ENCODE peak calls at places on chromosomes 1 and 21, in six cellular contexts. M is iris pigment epithelial cell; P is anterior cingulate cortex; J is stimulated activated CD4-positive, alpha-beta T cell treated with anti-CD3 and anti-CD28 coated beads, Interleukin-2, amount 100 ng/mL, for 24 hours; O is lower lobe of right lung; F is progenitor cell of endocrine pancreas. I is an unnamed sample.

GRCh38 chr1:174262747-174263241 is 103.5 kb downstream of the RABGAP1L start:
- DNase-seq in M (peak), P (peak), J (no peak), O (no peak), F (no peak), I (peak)

GRCh38 chr1:63012339-63012738 is 228.4 kb downstream of the ATG4C start:
- DNase-seq in M (peak), P (no peak), J (no peak), O (no peak), F (no peak), I (no peak)

GRCh38 chr21:45282283-45283018 is 5.2 kb downstream of the POFUT2 start:
- DNase-seq in M (no peak), P (no peak), J (no peak), O (peak), F (no peak), I (no peak)

GRCh38 chr1:47684964-47685762 is 247.3 kb downstream of the FOXD2 start:
- DNase-seq in M (peak), P (no peak), J (peak), O (no peak), F (no peak), I (no peak)

GRCh38 chr1:160354388-160354985 is 11.3 kb downstream of the NCSTN start:
- DNase-seq in M (no peak), P (no peak), J (no peak), O (no peak), F (no peak), I (peak)

GRCh38 chr1:33337994-33338494 is 17.1 kb upstream of the A3GALT2 start:
- DNase-seq in M (peak), P (no peak), J (no peak), O (no peak), F (no peak), I (no peak)

GRCh38 chr1:150387200-150387599 is 23.3 kb downstream of the RPRD2 start:
- DNase-seq in M (no peak), P (no peak), J (no peak), O (no peak), F (no peak), I (no peak)

GRCh38 chr1:91804546-91805023 is 81.4 kb downstream of the TGFBR3 start:
- DNase-seq in M (peak), P (no peak), J (peak), O (no peak), F (no peak), I (peak)

GRCh38 chr1:16145988-16146887 is 9.6 kb downstream of the EPHA2 start:
- DNase-seq in M (peak), P (no peak), J (no peak), O (peak), F (peak), I (no peak)

GRCh38 chr1:206013017-206013800 is 10.0 kb upstream of the RAB7B start:
- DNase-seq in M (no peak), P (no peak), J (no peak), O (no peak), F (no peak), I (peak)

GRCh38 chr1:90710579-90711536 is 6.2 kb downstream of the BARHL2 start:
- DNase-seq in M (no peak), P (no peak), J (no peak), O (no peak), F (no peak), I (no peak)

GRCh38 chr1:23395849-23396248 is 26.2 kb upstream of the ZNF436 start:
- DNase-seq in M (no peak), P (no peak), J (no peak), O (no peak), F (no peak), I (no peak)

GRCh38 chr1:215146252-215146975 is 63.9 kb downstream of the KCNK2 start:
- DNase-seq in M (peak), P (no peak), J (no peak), O (no peak), F (no peak), I (peak)

GRCh38 chr1:234230414-234230862 is 142.8 kb upstream of the COA6 start:
- DNase-seq in M (no peak), P (no peak), J (no peak), O (no peak), F (no peak), I (no peak)

GRCh38 chr1:69836961-69837636 is 269.4 kb downstream of the LRRC7 start:
- DNase-seq in M (peak), P (no peak), J (no peak), O (no peak), F (no peak), I (no peak)

GRCh38 chr1:232784794-232785193 is 20.4 kb upstream of the MAP10 start:
- DNase-seq in M (no peak), P (no peak), J (no peak), O (no peak), F (no peak), I (no peak)

GRCh38 chr1:97693601-97694000 is 227.2 kb downstream of the DPYD start:
- DNase-seq in M (no peak), P (no peak), J (no peak), O (no peak), F (no peak), I (no peak)

GRCh38 chr1:195195423-195196057 is 1412.7 kb downstream of the KCNT2 start:
- DNase-seq in M (no peak), P (no peak), J (no peak), O (no peak), F (no peak), I (no peak)

GRCh38 chr1:2073382-2074230 is 23.4 kb downstream of the PRKCZ start:
- DNase-seq in M (peak), P (peak), J (no peak), O (no peak), F (no peak), I (no peak)

GRCh38 chr1:25641931-25642611 is 25.5 kb downstream of the MAN1C1 start:
- DNase-seq in M (peak), P (no peak), J (no peak), O (no peak), F (no peak), I (no peak)

GRCh38 chr1:162276493-162276892 is 100.2 kb downstream of the SPATA46 start:
- DNase-seq in M (peak), P (no peak), J (no peak), O (no peak), F (no peak), I (peak)

GRCh38 chr1:116360435-116361173 is 12.4 kb upstream of the ATP1A1 start:
- DNase-seq in M (peak), P (no peak), J (no peak), O (no peak), F (no peak), I (no peak)

GRCh38 chr1:228217551-228218344 is 9.9 kb downstream of the OBSCN start:
- DNase-seq in M (peak), P (no peak), J (no peak), O (no peak), F (no peak), I (no peak)

GRCh38 chr1:184427722-184428121 is 40.9 kb downstream of the C1orf21 start:
- DNase-seq in M (no peak), P (no peak), J (no peak), O (no peak), F (no peak), I (no peak)

GRCh38 chr1:4397196-4397595 is 257.2 kb upstream of the AJAP1 start:
- DNase-seq in M (no peak), P (no peak), J (no peak), O (no peak), F (no peak), I (no peak)

GRCh38 chr1:30083800-30084464 is 639.5 kb downstream of the MATN1 start:
- DNase-seq in M (peak), P (no peak), J (no peak), O (no peak), F (no peak), I (peak)